ENCODE peak calls at places on chromosomes 7 and 10, in four cellular contexts. Y, I, C and B are unnamed samples.
A peak's percentile ranks its signal among the peaks of the same experiment; 100 is the strongest.

GRCh38 chr10:120182431-120182830 is 274.6 kb upstream of the PLPP4 start:
- DNase-seq in I (no peak), C (no peak), Y (no peak), B (no peak)

GRCh38 chr7:51082096-51082840 is 234.3 kb downstream of the COBL start:
- DNase-seq in Y (no peak), C (no peak), I (peak; percentile 38), B (no peak)

GRCh38 chr7:108813247-108814014 is 243.8 kb downstream of the DNAJB9 start:
- DNase-seq in I (no peak), Y (no peak), C (no peak), B (no peak)

GRCh38 chr7:111728635-111728995 is 166.3 kb upstream of the IMMP2L start:
- DNase-seq in Y (no peak), I (no peak), C (no peak), B (no peak)

GRCh38 chr7:137003071-137003470 is 134.6 kb downstream of the CHRM2 start:
- DNase-seq in C (no peak), Y (no peak), I (no peak), B (peak; percentile 22)

GRCh38 chr10:92760609-92761008 is 70.9 kb downstream of the HHEX start:
- DNase-seq in I (no peak), Y (no peak), C (no peak), B (peak; percentile 90)

GRCh38 chr7:143380264-143380645 is 890 bp upstream of the ZYX start:
- DNase-seq in C (peak; percentile 76), I (peak; percentile 89), Y (peak; percentile 92), B (peak; percentile 90)

GRCh38 chr7:44581426-44581906 is 565 bp downstream of the TMED4 start:
- DNase-seq in C (peak; percentile 46), I (peak; percentile 26), Y (peak; percentile 26), B (no peak)

GRCh38 chr10:79331709-79332108 is 15.6 kb upstream of the PPIF start:
- DNase-seq in I (no peak), C (peak; percentile 25), Y (no peak), B (peak; percentile 98)

GRCh38 chr10:69061305-69062161 is 26.4 kb upstream of the SRGN start:
- DNase-seq in Y (peak; percentile 48), I (peak; percentile 52), C (peak; percentile 37), B (peak; percentile 55)

GRCh38 chr7:76509931-76510877 is at the start of gene UPK3B:
- DNase-seq in Y (no peak), I (no peak), C (no peak), B (peak; percentile 39)

GRCh38 chr10:130499541-130499940 is 363.4 kb downstream of the GLRX3 start:
- DNase-seq in C (no peak), I (no peak), Y (no peak), B (no peak)

GRCh38 chr10:124125305-124126116 is 32.1 kb upstream of the CHST15 start:
- DNase-seq in I (no peak), Y (no peak), C (no peak), B (no peak)

GRCh38 chr10:103145860-103146466 is 47.1 kb downstream of the NT5C2 start:
- DNase-seq in Y (peak; percentile 68), I (peak; percentile 21), C (no peak), B (peak; percentile 45)

GRCh38 chr10:70584941-70585544 is 17.5 kb downstream of the PRF1 start:
- DNase-seq in Y (no peak), I (no peak), C (no peak), B (no peak)

GRCh38 chr7:70156052-70156451 is 557.8 kb downstream of the AUTS2 start:
- DNase-seq in C (no peak), I (no peak), Y (no peak), B (no peak)

GRCh38 chr10:20970044-20970443 is 72.9 kb upstream of the NEBL start:
- DNase-seq in C (no peak), Y (no peak), I (no peak), B (no peak)

GRCh38 chr7:94576316-94576715 is 66.7 kb downstream of the CASD1 start:
- DNase-seq in C (no peak), Y (no peak), I (no peak), B (no peak)

GRCh38 chr10:90354914-90355313 is 502.9 kb downstream of the HTR7 start:
- DNase-seq in I (no peak), C (no peak), Y (no peak), B (no peak)

GRCh38 chr10:6224781-6225180 is 22.0 kb downstream of the PFKFB3 start:
- DNase-seq in I (no peak), Y (no peak), C (no peak), B (no peak)

GRCh38 chr10:60661627-60662026 is 116.7 kb upstream of the CDK1 start:
- DNase-seq in I (no peak), C (no peak), Y (no peak), B (peak; percentile 86)

GRCh38 chr10:125334545-125334944 is 174.2 kb upstream of the CTBP2 start:
- DNase-seq in Y (no peak), I (no peak), C (no peak), B (no peak)

DNA sequence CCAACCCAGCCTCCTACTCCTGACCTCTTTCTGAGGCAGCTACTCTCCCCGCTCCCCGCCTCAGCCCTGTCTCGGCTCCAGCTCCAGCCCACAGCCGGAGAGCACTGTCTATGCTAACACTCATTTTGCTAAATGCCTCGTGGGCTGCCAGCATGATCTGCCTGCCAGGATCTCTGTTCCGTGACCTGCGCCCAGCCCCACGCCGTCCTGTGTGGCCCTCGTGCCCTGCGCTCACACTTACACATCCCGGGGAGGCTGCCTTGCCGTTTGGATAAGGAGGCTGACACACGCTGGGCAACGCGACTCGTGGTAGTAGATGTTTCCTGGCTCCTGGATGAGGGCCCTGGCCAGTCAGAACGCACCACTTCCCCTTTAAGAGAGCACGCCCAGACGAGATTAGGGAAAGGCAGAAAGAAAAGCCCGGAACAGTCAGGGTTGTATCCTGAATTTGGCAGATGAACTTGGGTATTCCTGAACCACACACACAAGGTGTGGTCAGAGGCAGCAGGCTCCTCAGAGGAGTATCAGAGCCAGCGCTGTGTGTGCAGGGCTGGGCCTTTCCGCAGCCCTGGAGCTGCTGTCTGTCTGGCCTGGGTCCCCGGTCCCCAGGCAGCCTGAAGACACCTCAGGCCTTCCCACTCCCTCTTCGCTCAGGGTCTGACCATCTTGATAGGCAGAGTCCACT is 97.7 kb upstream of the EFCAB10 start:
- DNase-seq in C (no peak), Y (peak; percentile 73), I (peak; percentile 65), B (no peak)
- H3K4me1 ChIP-seq in C (peaks cover 43% of the 10 kb centered on the region), Y (no peaks in the 10 kb centered on the region), I (peaks cover 52% of the 10 kb centered on the region), B (no peaks in the 10 kb centered on the region)

DNA sequence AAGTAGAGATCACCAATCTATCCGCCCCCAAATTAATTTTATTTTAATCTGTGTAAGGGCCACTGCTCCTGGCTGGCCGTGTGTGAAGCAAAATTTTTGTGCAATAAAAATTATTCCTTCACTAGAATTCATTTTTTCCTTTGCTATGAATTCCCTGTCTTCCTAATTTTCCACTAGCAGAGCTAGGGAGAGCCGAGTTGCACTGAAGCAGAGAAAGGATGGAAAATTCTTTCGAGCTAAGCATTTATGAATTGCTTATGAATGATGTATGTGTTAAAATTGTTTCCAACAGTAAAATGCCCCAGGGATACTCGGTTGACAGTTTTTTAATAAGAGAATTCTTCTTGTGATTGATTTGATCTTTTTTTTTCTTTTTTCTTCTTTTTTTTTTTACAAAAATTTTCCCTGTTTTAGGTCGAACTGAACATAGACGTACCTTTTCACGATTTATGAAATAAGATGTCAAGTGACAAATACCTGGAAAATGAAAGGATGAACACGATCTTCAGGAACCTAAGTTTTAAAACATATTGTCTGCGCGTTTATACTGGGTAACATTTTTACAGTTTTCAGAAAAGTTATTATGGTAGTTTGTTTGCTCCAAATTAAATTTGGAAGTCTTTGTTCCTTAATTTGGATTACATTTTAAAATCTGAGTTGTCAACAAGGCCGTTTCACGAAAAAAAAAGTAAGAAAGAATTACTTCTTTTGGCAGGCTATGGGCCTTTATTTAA is 288.8 kb upstream of the NFE2L3 start:
- DNase-seq in C (no peak), Y (no peak), I (no peak), B (no peak)
- H3K27me3 ChIP-seq in C (peaks cover 86% of the 10 kb centered on the region), Y (peaks cover 39% of the 10 kb centered on the region), I (peaks cover 100% of the 10 kb centered on the region), B (peaks cover 45% of the 10 kb centered on the region)

DNA sequence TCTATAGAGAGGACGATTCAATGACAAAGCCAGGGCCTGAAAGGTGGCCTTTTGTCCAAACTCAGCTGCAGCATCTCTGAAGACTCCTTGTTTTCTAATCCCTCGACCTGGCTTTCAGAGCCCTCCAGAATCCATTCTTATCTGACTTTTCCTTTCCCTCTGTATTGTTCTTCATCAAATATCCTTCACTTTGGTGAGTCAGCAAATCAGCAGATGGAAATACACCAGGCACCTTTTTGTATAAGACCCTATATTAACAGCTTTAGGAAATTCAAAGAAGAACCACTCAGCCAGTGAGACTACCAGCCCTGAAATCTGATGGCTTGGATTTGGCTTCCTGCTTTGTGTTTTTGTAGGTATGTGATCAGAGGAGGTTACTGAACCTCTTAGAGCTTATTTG is 81.9 kb upstream of the RAB11FIP2 start:
- DNase-seq in I (no peak), C (no peak), Y (no peak), B (no peak)
- H3K4me3 ChIP-seq in I (no peak overlapping the region), C (no peak overlapping the region), Y (no peak overlapping the region), B (no peak overlapping the region)

DNA sequence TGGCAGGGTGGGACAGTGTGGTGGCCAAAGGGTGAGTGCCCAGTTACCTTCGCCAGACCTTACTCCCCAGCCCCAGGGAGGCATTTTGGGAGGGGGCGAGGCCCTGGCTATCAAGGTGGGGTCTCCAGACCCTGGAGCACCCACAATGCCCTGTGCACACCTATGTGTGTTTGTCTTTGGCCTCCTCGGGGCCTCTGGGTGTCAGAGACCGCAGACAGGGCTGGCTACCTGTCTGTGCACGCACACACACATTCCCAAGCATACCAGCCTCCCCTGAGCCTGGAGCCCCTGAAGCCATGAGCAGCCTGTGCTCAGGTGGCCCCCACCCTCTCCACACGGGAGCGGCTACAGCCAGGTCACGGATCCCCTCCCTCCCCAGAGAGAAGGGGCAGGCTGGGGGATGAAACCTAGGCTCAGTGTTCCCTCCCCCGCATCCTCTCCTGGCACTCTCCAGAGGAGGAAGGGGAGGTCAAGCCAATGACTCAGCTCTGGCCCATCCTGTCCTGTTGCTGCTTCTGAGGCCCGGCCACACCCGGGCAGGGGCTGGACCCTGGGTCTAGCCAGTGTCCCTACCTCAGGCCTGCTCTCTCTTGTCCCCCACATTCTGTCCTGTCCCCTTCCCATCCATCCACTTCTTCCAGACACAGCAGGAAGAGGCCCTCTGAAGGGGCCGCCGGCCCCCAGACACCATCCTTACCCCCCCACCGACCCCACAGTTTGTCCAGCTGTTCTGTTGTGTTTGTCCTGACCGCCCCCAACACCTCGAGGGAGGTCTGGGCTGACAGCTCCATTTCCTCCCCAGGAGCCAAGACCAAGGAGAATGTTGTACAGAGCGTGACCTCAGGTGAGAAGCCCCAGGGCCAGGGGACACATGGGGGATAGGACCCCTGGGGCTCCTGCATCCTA is 685 bp downstream of the SNCG start:
- DNase-seq in I (peak; percentile 58), Y (peak; percentile 83), C (no peak), B (peak; percentile 72)
- H3K4me1 ChIP-seq in I (peaks cover 64% of the 10 kb centered on the region), Y (peaks cover 10% of the 10 kb centered on the region), C (no peaks in the 10 kb centered on the region), B (peaks cover 27% of the 10 kb centered on the region)

DNA sequence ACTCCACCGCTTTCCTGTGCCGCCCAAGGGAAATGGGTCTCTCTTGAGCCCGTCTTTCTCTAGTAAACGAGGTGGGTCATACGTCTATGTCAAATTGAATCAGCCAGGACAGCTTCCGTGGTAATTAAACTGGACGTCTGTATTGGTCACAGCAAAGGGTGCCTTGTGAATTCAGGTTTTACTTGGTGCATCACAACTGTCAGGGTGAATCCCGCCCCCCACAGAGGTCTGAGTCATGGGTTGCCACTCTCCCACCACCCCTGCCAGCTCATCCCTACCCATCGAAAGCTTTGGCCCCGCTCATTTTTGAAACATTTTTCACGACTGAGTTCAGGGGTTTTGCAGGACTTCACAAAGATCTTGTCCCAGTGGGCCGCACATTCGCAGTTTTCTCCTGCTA is 8.0 kb upstream of the SP8 start:
- DNase-seq in C (no peak), I (no peak), Y (no peak), B (no peak)
- H3K27me3 ChIP-seq in C (peaks cover 57% of the 10 kb centered on the region), I (peaks cover 98% of the 10 kb centered on the region), Y (peaks cover 20% of the 10 kb centered on the region), B (peaks cover 83% of the 10 kb centered on the region)

GRCh38 chr10:46268076-46268881 is 18.5 kb upstream of the ANTXRL start:
- DNase-seq in Y (no peak), C (peak; percentile 31), I (no peak), B (no peak)
- H3K4me3 ChIP-seq in Y (no peak overlapping the region), C (peak overlapping the region; percentile 84), I (no peak overlapping the region), B (no peak overlapping the region)